ENCODE peak calls at places on chromosome 6, in eight cellular contexts. Y is HFF-Myc, X is cardiac fibroblast, V is activated B cell treated with CpG ODN at 0.5 μM for 24 hours, Z is lung, I is H1, Q is heart right ventricle, W is nephron progenitor cell. N is an unnamed sample.

GRCh38 chr6:92784235-92784634 is 635.1 kb downstream of the EPHA7 start:
- DNase-seq in Y (no peak), X (no peak), V (no peak), Z (no peak), I (no peak), Q (no peak), W (no peak), N (no peak)

GRCh38 chr6:111800821-111801220 is 72.4 kb downstream of the FYN start:
- DNase-seq in Y (no peak), X (peak; percentile 26), V (no peak), Z (no peak), I (no peak), Q (no peak), W (no peak), N (no peak)

GRCh38 chr6:71460933-71461332 is 172.3 kb downstream of the OGFRL1 start:
- DNase-seq in Y (no peak), X (no peak), V (no peak), Z (no peak), I (no peak), Q (no peak), W (no peak), N (no peak)

GRCh38 chr6:12572884-12573824 is 143.4 kb upstream of the PHACTR1 start:
- DNase-seq in Y (peak; percentile 83), X (peak; percentile 85), V (no peak), Z (no peak), I (no peak), Q (no peak), W (no peak), N (peak; percentile 54)

GRCh38 chr6:30955367-30956042 is 14.7 kb downstream of the MUCL3 start:
- DNase-seq in Y (peak; percentile 4), X (peak; percentile 9), V (peak; percentile 72), Z (peak; percentile 68), I (peak; percentile 84), Q (peak; percentile 58), W (peak; percentile 78), N (no peak)

GRCh38 chr6:57173886-57174510 is 1.9 kb downstream of the BAG2 start:
- DNase-seq in Y (peak; percentile 67), X (peak; percentile 78), V (no peak), Z (no peak), I (no peak), Q (no peak), W (no peak), N (peak; percentile 44)

GRCh38 chr6:2434116-2434515 is 188.7 kb upstream of the GMDS start:
- DNase-seq in Y (no peak), X (no peak), V (no peak), Z (no peak), I (no peak), Q (no peak), W (no peak), N (no peak)

GRCh38 chr6:75893058-75893775 is 144.2 kb downstream of the MYO6 start:
- DNase-seq in Y (peak; percentile 76), X (peak; percentile 88), V (no peak), Z (no peak), I (no peak), Q (no peak), W (peak; percentile 24), N (peak; percentile 22)

GRCh38 chr6:53309059-53309896 is 39.5 kb downstream of the ELOVL5 start:
- DNase-seq in Y (no peak), X (peak; percentile 70), V (no peak), Z (no peak), I (no peak), Q (no peak), W (no peak), N (no peak)

GRCh38 chr6:132228894-132229293 is 172.4 kb downstream of the MOXD1 start:
- DNase-seq in Y (no peak), X (no peak), V (no peak), Z (no peak), I (no peak), Q (no peak), W (no peak), N (peak; percentile 73)

GRCh38 chr6:14210663-14211595 is 93.4 kb downstream of the CD83 start:
- DNase-seq in Y (peak; percentile 49), X (peak; percentile 85), V (peak; percentile 98), Z (peak; percentile 94), I (peak; percentile 97), Q (peak; percentile 95), W (peak; percentile 94), N (peak; percentile 26)

DNA sequence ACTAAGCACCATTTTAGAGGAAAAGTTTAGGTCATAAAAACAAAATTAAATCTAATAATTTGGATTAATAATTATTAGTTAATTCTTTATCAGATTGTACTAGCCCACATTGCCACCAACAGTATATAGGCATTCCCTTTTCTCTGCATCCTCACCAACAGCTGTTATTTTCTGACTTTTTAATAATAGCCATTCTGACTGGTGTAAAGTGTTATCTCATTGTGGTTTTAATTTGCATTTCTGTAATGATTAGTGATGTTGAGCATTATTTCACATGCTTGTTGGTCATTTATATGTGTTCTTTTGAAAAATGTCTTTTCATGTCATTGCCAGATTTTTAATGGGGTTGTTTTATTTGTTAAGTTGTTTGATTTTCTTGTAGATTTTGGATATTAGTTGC is 319.1 kb upstream of the SYNCRIP start:
- DNase-seq in Y (no peak), X (no peak), V (no peak), Z (no peak), I (no peak), Q (no peak), W (no peak), N (no peak)
- TF ChIP-seq CTCF in Y (no peak), X (no peak), V (no peak), Z (no peak), I (no peak), Q (no peak), W (no peak), N (no peak)

DNA sequence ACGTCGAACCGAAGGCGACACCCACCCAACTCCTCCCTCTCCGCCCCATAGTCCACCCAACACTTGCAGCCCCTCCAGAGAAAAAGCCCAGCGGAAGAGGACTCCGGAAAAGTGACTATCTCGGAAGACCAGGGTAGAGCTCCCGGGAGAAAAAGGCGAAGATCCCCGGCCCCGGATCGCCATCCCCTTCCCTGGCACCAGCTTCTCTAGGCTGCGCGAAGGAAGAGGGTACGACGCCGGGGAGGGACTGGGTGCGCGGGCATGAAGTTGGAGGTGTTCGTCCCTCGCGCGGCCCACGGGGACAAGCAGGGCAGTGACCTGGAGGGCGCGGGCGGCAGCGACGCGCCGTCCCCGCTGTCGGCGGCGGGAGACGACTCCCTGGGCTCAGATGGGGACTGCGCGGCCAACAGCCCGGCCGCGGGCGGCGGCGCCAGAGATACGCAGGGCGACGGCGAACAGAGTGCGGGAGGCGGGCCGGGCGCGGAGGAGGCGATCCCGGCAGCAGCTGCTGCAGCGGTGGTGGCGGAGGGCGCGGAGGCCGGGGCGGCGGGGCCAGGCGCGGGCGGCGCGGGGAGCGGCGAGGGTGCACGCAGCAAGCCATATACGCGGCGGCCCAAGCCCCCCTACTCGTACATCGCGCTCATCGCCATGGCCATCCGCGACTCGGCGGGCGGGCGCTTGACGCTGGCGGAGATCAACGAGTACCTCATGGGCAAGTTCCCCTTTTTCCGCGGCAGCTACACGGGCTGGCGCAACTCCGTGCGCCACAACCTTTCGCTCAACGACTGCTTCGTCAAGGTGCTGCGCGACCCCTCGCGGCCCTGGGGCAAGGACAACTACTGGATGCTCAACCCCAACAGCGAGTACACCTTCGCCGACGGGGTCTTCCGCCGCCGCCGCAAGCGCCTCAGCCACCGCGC is 806 bp downstream of the FOXQ1 start:
- DNase-seq in Y (no peak), X (no peak), V (peak; percentile 20), Z (no peak), I (peak; percentile 79), Q (no peak), W (peak; percentile 54), N (no peak)
- TF ChIP-seq CTCF in Y (no peak), X (no peak), V (no peak), Z (no peak), I (no peak), Q (no peak), W (no peak), N (no peak)

GRCh38 chr6:72669324-72669723 is 47.5 kb downstream of the KCNQ5 start:
- DNase-seq in Y (no peak), X (no peak), V (no peak), Z (no peak), I (peak; percentile 47), Q (no peak), W (no peak), N (no peak)
- TF ChIP-seq CTCF in Y (no peak), X (no peak), V (no peak), Z (no peak), I (peak; percentile 14), Q (no peak), W (no peak), N (no peak)

GRCh38 chr6:32475392-32476206 is 35.9 kb downstream of the HLA-DRA start:
- DNase-seq in Y (no peak), X (no peak), V (no peak), Z (no peak), I (no peak), Q (no peak), W (no peak), N (no peak)
- TF ChIP-seq CTCF in Y (no peak), X (no peak), V (no peak), Z (no peak), I (no peak), Q (no peak), W (no peak), N (no peak)